ENCODE peak calls at places on chromosomes 6 and 20, in eight cellular contexts. One of them, this sample, is unnamed.
A peak's percentile ranks its signal among the peaks of the same experiment; 100 is the strongest.

GRCh38 chr6:128208078-128208477 is 307.2 kb upstream of the THEMIS start:
- DNase-seq in K562: no peak
- DNase-seq in ovary: no peak
- DNase-seq in A549: no peak
- DNase-seq in sigmoid colon: no peak
- DNase-seq in SK-N-SH: no peak
- DNase-seq in stomach: no peak
- DNase-seq in HepG2: peak; percentile 82
- DNase-seq in this sample: no peak

GRCh38 chr6:154751020-154751800 is 18.0 kb downstream of the SCAF8 start:
- DNase-seq in K562: no peak
- DNase-seq in ovary: no peak
- DNase-seq in SK-N-SH: no peak
- DNase-seq in stomach: no peak
- DNase-seq in HepG2: no peak
- DNase-seq in sigmoid colon: no peak
- DNase-seq in A549: no peak
- DNase-seq in this sample: no peak

GRCh38 chr6:101232946-101233345 is 160.6 kb upstream of the GRIK2 start:
- DNase-seq in ovary: no peak
- DNase-seq in A549: no peak
- DNase-seq in sigmoid colon: no peak
- DNase-seq in SK-N-SH: no peak
- DNase-seq in K562: no peak
- DNase-seq in stomach: no peak
- DNase-seq in HepG2: no peak
- DNase-seq in this sample: no peak

GRCh38 chr20:53099851-53100250 is 127.7 kb downstream of the TSHZ2 start:
- DNase-seq in HepG2: no peak
- DNase-seq in A549: no peak
- DNase-seq in K562: no peak
- DNase-seq in sigmoid colon: no peak
- DNase-seq in SK-N-SH: no peak
- DNase-seq in stomach: no peak
- DNase-seq in ovary: no peak
- DNase-seq in this sample: no peak

GRCh38 chr6:117448732-117449131 is 23.0 kb upstream of the ROS1 start:
- DNase-seq in ovary: no peak
- DNase-seq in HepG2: no peak
- DNase-seq in sigmoid colon: no peak
- DNase-seq in A549: peak; percentile 31
- DNase-seq in stomach: no peak
- DNase-seq in K562: no peak
- DNase-seq in SK-N-SH: no peak
- DNase-seq in this sample: no peak

GRCh38 chr6:17928514-17929430 is 58.7 kb downstream of the KIF13A start:
- DNase-seq in A549: no peak
- DNase-seq in ovary: no peak
- DNase-seq in sigmoid colon: no peak
- DNase-seq in K562: no peak
- DNase-seq in stomach: no peak
- DNase-seq in SK-N-SH: no peak
- DNase-seq in HepG2: peak; percentile 41
- DNase-seq in this sample: no peak

GRCh38 chr20:44691424-44692423 is 23.4 kb upstream of the CCN5 start:
- DNase-seq in HepG2: no peak
- DNase-seq in sigmoid colon: peak; percentile 79
- DNase-seq in K562: no peak
- DNase-seq in A549: no peak
- DNase-seq in ovary: peak; percentile 66
- DNase-seq in stomach: no peak
- DNase-seq in SK-N-SH: peak; percentile 3
- DNase-seq in this sample: peak; percentile 84

GRCh38 chr6:62775427-62776022 is 435.7 kb upstream of the FKBP1C start:
- DNase-seq in SK-N-SH: peak; percentile 1
- DNase-seq in K562: no peak
- DNase-seq in A549: peak; percentile 2
- DNase-seq in sigmoid colon: no peak
- DNase-seq in ovary: no peak
- DNase-seq in stomach: no peak
- DNase-seq in HepG2: peak; percentile 36
- DNase-seq in this sample: no peak

GRCh38 chr20:37195018-37195417 is 15.7 kb upstream of the MROH8 start:
- DNase-seq in K562: no peak
- DNase-seq in SK-N-SH: no peak
- DNase-seq in HepG2: no peak
- DNase-seq in A549: no peak
- DNase-seq in stomach: no peak
- DNase-seq in ovary: no peak
- DNase-seq in sigmoid colon: no peak
- DNase-seq in this sample: no peak

GRCh38 chr6:47646689-47647088 is 51.7 kb upstream of the ADGRF4 start:
- DNase-seq in stomach: no peak
- DNase-seq in SK-N-SH: no peak
- DNase-seq in HepG2: no peak
- DNase-seq in ovary: no peak
- DNase-seq in A549: no peak
- DNase-seq in K562: no peak
- DNase-seq in sigmoid colon: no peak
- DNase-seq in this sample: no peak

GRCh38 chr6:168418151-168418551 is 22.8 kb upstream of the SMOC2 start:
- DNase-seq in HepG2: no peak
- DNase-seq in K562: no peak
- DNase-seq in sigmoid colon: no peak
- DNase-seq in ovary: peak; percentile 72
- DNase-seq in stomach: no peak
- DNase-seq in SK-N-SH: no peak
- DNase-seq in A549: no peak
- DNase-seq in this sample: peak; percentile 72
- TF ChIP-seq EP300 in HepG2: no peak
- TF ChIP-seq EP300 in K562: no peak
- TF ChIP-seq EP300 in sigmoid colon: no peak
- TF ChIP-seq EP300 in ovary: no peak
- TF ChIP-seq EP300 in stomach: no peak
- TF ChIP-seq EP300 in SK-N-SH: no peak
- TF ChIP-seq EP300 in A549: no peak
- TF ChIP-seq EP300 in this sample: no peak

GRCh38 chr6:125524356-125524755 is 222.6 kb upstream of the HDDC2 start:
- DNase-seq in stomach: no peak
- DNase-seq in HepG2: no peak
- DNase-seq in K562: no peak
- DNase-seq in sigmoid colon: no peak
- DNase-seq in ovary: no peak
- DNase-seq in SK-N-SH: no peak
- DNase-seq in A549: no peak
- DNase-seq in this sample: no peak

GRCh38 chr6:125513978-125514377 is 212.2 kb upstream of the HDDC2 start:
- DNase-seq in sigmoid colon: no peak
- DNase-seq in SK-N-SH: no peak
- DNase-seq in ovary: no peak
- DNase-seq in stomach: no peak
- DNase-seq in HepG2: no peak
- DNase-seq in A549: no peak
- DNase-seq in K562: no peak
- DNase-seq in this sample: no peak

GRCh38 chr6:125516644-125517043 is 214.9 kb upstream of the HDDC2 start:
- DNase-seq in HepG2: no peak
- DNase-seq in sigmoid colon: no peak
- DNase-seq in stomach: no peak
- DNase-seq in A549: no peak
- DNase-seq in SK-N-SH: no peak
- DNase-seq in ovary: no peak
- DNase-seq in K562: no peak
- DNase-seq in this sample: no peak

GRCh38 chr6:125519367-125519766 is 217.6 kb upstream of the HDDC2 start:
- DNase-seq in HepG2: no peak
- DNase-seq in K562: no peak
- DNase-seq in sigmoid colon: no peak
- DNase-seq in A549: no peak
- DNase-seq in SK-N-SH: no peak
- DNase-seq in ovary: no peak
- DNase-seq in stomach: no peak
- DNase-seq in this sample: no peak
- TF ChIP-seq EP300 in HepG2: no peak
- TF ChIP-seq EP300 in K562: no peak
- TF ChIP-seq EP300 in sigmoid colon: no peak
- TF ChIP-seq EP300 in A549: no peak
- TF ChIP-seq EP300 in SK-N-SH: no peak
- TF ChIP-seq EP300 in ovary: no peak
- TF ChIP-seq EP300 in stomach: no peak
- TF ChIP-seq EP300 in this sample: no peak

GRCh38 chr20:61571221-61571620 is 319.2 kb downstream of the CDH4 start:
- DNase-seq in K562: no peak
- DNase-seq in stomach: no peak
- DNase-seq in sigmoid colon: no peak
- DNase-seq in HepG2: no peak
- DNase-seq in A549: no peak
- DNase-seq in ovary: no peak
- DNase-seq in SK-N-SH: no peak
- DNase-seq in this sample: no peak
- TF ChIP-seq EP300 in K562: no peak
- TF ChIP-seq EP300 in stomach: no peak
- TF ChIP-seq EP300 in sigmoid colon: no peak
- TF ChIP-seq EP300 in HepG2: no peak
- TF ChIP-seq EP300 in A549: no peak
- TF ChIP-seq EP300 in ovary: no peak
- TF ChIP-seq EP300 in SK-N-SH: no peak
- TF ChIP-seq EP300 in this sample: no peak

GRCh38 chr6:4224082-4224978 is 89.0 kb upstream of the ECI2 start:
- DNase-seq in ovary: no peak
- DNase-seq in SK-N-SH: no peak
- DNase-seq in K562: no peak
- DNase-seq in A549: no peak
- DNase-seq in stomach: no peak
- DNase-seq in sigmoid colon: no peak
- DNase-seq in HepG2: no peak
- DNase-seq in this sample: no peak
- TF ChIP-seq EP300 in ovary: no peak
- TF ChIP-seq EP300 in SK-N-SH: no peak
- TF ChIP-seq EP300 in K562: peak; percentile 42
- TF ChIP-seq EP300 in A549: no peak
- TF ChIP-seq EP300 in stomach: no peak
- TF ChIP-seq EP300 in sigmoid colon: no peak
- TF ChIP-seq EP300 in HepG2: no peak
- TF ChIP-seq EP300 in this sample: no peak

GRCh38 chr6:106558364-106558763 is 70.9 kb downstream of the RTN4IP1 start:
- DNase-seq in SK-N-SH: no peak
- DNase-seq in stomach: no peak
- DNase-seq in K562: no peak
- DNase-seq in sigmoid colon: no peak
- DNase-seq in A549: no peak
- DNase-seq in ovary: no peak
- DNase-seq in HepG2: peak; percentile 76
- DNase-seq in this sample: no peak

GRCh38 chr6:106564476-106564875 is 64.8 kb downstream of the RTN4IP1 start:
- DNase-seq in SK-N-SH: no peak
- DNase-seq in K562: no peak
- DNase-seq in sigmoid colon: no peak
- DNase-seq in A549: no peak
- DNase-seq in stomach: no peak
- DNase-seq in HepG2: no peak
- DNase-seq in ovary: no peak
- DNase-seq in this sample: no peak

GRCh38 chr6:106563614-106564013 is 65.7 kb downstream of the RTN4IP1 start:
- DNase-seq in SK-N-SH: no peak
- DNase-seq in stomach: no peak
- DNase-seq in K562: no peak
- DNase-seq in HepG2: no peak
- DNase-seq in A549: no peak
- DNase-seq in sigmoid colon: no peak
- DNase-seq in ovary: no peak
- DNase-seq in this sample: no peak

GRCh38 chr6:106560966-106561740 is 68.1 kb downstream of the RTN4IP1 start:
- DNase-seq in ovary: no peak
- DNase-seq in sigmoid colon: no peak
- DNase-seq in SK-N-SH: no peak
- DNase-seq in stomach: no peak
- DNase-seq in K562: no peak
- DNase-seq in HepG2: no peak
- DNase-seq in A549: no peak
- DNase-seq in this sample: no peak

DNA sequence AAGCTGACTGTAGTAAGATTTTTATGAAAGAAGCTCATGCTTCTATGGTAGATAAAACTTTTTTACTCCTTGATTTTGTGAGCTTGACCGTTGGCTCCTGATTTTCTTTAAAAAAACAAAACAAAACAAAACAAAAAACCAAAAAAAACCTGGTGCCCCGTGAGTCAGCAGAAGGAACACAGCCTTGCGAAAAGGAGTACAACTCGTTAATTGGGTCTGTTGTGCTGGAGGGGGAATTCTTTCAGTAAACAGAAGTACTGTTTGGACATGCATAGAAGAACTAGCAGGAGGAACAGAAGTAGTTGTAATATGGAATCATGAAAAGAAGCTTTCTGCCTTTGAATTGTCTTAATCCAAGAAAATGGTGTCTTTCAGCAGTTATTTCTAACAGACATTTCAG is 67.3 kb downstream of the RTN4IP1 start:
- DNase-seq in A549: no peak
- DNase-seq in K562: no peak
- DNase-seq in stomach: no peak
- DNase-seq in sigmoid colon: no peak
- DNase-seq in HepG2: no peak
- DNase-seq in ovary: no peak
- DNase-seq in SK-N-SH: no peak
- DNase-seq in this sample: no peak
- TF ChIP-seq EP300 in A549: no peak
- TF ChIP-seq EP300 in K562: no peak
- TF ChIP-seq EP300 in stomach: no peak
- TF ChIP-seq EP300 in sigmoid colon: no peak
- TF ChIP-seq EP300 in HepG2: no peak
- TF ChIP-seq EP300 in ovary: no peak
- TF ChIP-seq EP300 in SK-N-SH: no peak
- TF ChIP-seq EP300 in this sample: no peak

GRCh38 chr6:13674533-13675190 is 37.0 kb downstream of the RANBP9 start:
- DNase-seq in K562: no peak
- DNase-seq in A549: no peak
- DNase-seq in HepG2: no peak
- DNase-seq in stomach: no peak
- DNase-seq in sigmoid colon: no peak
- DNase-seq in ovary: no peak
- DNase-seq in SK-N-SH: no peak
- DNase-seq in this sample: no peak
- TF ChIP-seq EP300 in K562: peak; percentile 72
- TF ChIP-seq EP300 in A549: no peak
- TF ChIP-seq EP300 in HepG2: no peak
- TF ChIP-seq EP300 in stomach: no peak
- TF ChIP-seq EP300 in sigmoid colon: no peak
- TF ChIP-seq EP300 in ovary: no peak
- TF ChIP-seq EP300 in SK-N-SH: no peak
- TF ChIP-seq EP300 in this sample: no peak

This sample was measured in suprapubic skin.